ENCODE peak calls at places on chromosome 22, in nine cellular contexts. One of them, this sample, is unnamed.

GRCh38 chr22:41746563-41747400 is 47.5 kb downstream of the MEI1 start:
- DNase-seq in ELF-1: peak
- DNase-seq in dorsolateral prefrontal cortex: peak
- DNase-seq in psoas muscle: peak
- DNase-seq in stimulated activated naive CD8-positive, alpha-beta T cell treated with anti-CD3 and anti-CD28 coated beads, Interleukin-15, Interleukin-2, amounts not matched to agents 100 U/mL and 50 U/mL, for 24 hours: peak
- DNase-seq in stimulated activated CD8-positive, alpha-beta memory T cell treated with anti-CD3 and anti-CD28 coated beads, Interleukin-7, amount 100 ng/mL, for 1 hour: peak
- DNase-seq in Ammon's horn: peak
- DNase-seq in glomerular endothelial cell: peak
- DNase-seq in activated CD4-positive, alpha-beta T cell treated with anti-CD3 and anti-CD28 coated beads for 1 hour: peak
- DNase-seq in this sample: peak

GRCh38 chr22:21778705-21779363 is 43.2 kb upstream of the YPEL1 start:
- DNase-seq in stimulated activated naive CD8-positive, alpha-beta T cell treated with anti-CD3 and anti-CD28 coated beads, Interleukin-15, Interleukin-2, amounts not matched to agents 100 U/mL and 50 U/mL, for 24 hours: no peak
- DNase-seq in ELF-1: no peak
- DNase-seq in Ammon's horn: no peak
- DNase-seq in dorsolateral prefrontal cortex: no peak
- DNase-seq in stimulated activated CD8-positive, alpha-beta memory T cell treated with anti-CD3 and anti-CD28 coated beads, Interleukin-7, amount 100 ng/mL, for 1 hour: no peak
- DNase-seq in activated CD4-positive, alpha-beta T cell treated with anti-CD3 and anti-CD28 coated beads for 1 hour: no peak
- DNase-seq in glomerular endothelial cell: no peak
- DNase-seq in psoas muscle: no peak
- DNase-seq in this sample: no peak

GRCh38 chr22:36368359-36368983 is 19.3 kb downstream of the MYH9 start:
- DNase-seq in Ammon's horn: no peak
- DNase-seq in stimulated activated CD8-positive, alpha-beta memory T cell treated with anti-CD3 and anti-CD28 coated beads, Interleukin-7, amount 100 ng/mL, for 1 hour: no peak
- DNase-seq in glomerular endothelial cell: no peak
- DNase-seq in dorsolateral prefrontal cortex: no peak
- DNase-seq in psoas muscle: no peak
- DNase-seq in activated CD4-positive, alpha-beta T cell treated with anti-CD3 and anti-CD28 coated beads for 1 hour: no peak
- DNase-seq in stimulated activated naive CD8-positive, alpha-beta T cell treated with anti-CD3 and anti-CD28 coated beads, Interleukin-15, Interleukin-2, amounts not matched to agents 100 U/mL and 50 U/mL, for 24 hours: no peak
- DNase-seq in ELF-1: peak
- DNase-seq in this sample: no peak

GRCh38 chr22:21446827-21447690 is 20.1 kb upstream of the TMEM191C start:
- DNase-seq in Ammon's horn: no peak
- DNase-seq in activated CD4-positive, alpha-beta T cell treated with anti-CD3 and anti-CD28 coated beads for 1 hour: no peak
- DNase-seq in psoas muscle: no peak
- DNase-seq in glomerular endothelial cell: no peak
- DNase-seq in dorsolateral prefrontal cortex: no peak
- DNase-seq in stimulated activated CD8-positive, alpha-beta memory T cell treated with anti-CD3 and anti-CD28 coated beads, Interleukin-7, amount 100 ng/mL, for 1 hour: no peak
- DNase-seq in ELF-1: no peak
- DNase-seq in stimulated activated naive CD8-positive, alpha-beta T cell treated with anti-CD3 and anti-CD28 coated beads, Interleukin-15, Interleukin-2, amounts not matched to agents 100 U/mL and 50 U/mL, for 24 hours: no peak
- DNase-seq in this sample: peak

GRCh38 chr22:37282385-37282677 is at the start of gene CYTH4:
- DNase-seq in glomerular endothelial cell: no peak
- DNase-seq in stimulated activated naive CD8-positive, alpha-beta T cell treated with anti-CD3 and anti-CD28 coated beads, Interleukin-15, Interleukin-2, amounts not matched to agents 100 U/mL and 50 U/mL, for 24 hours: peak
- DNase-seq in psoas muscle: peak
- DNase-seq in ELF-1: no peak
- DNase-seq in stimulated activated CD8-positive, alpha-beta memory T cell treated with anti-CD3 and anti-CD28 coated beads, Interleukin-7, amount 100 ng/mL, for 1 hour: peak
- DNase-seq in Ammon's horn: peak
- DNase-seq in activated CD4-positive, alpha-beta T cell treated with anti-CD3 and anti-CD28 coated beads for 1 hour: peak
- DNase-seq in dorsolateral prefrontal cortex: no peak
- DNase-seq in this sample: peak

GRCh38 chr22:46584081-46584903 is 35.9 kb upstream of the GRAMD4 start:
- DNase-seq in stimulated activated naive CD8-positive, alpha-beta T cell treated with anti-CD3 and anti-CD28 coated beads, Interleukin-15, Interleukin-2, amounts not matched to agents 100 U/mL and 50 U/mL, for 24 hours: no peak
- DNase-seq in stimulated activated CD8-positive, alpha-beta memory T cell treated with anti-CD3 and anti-CD28 coated beads, Interleukin-7, amount 100 ng/mL, for 1 hour: no peak
- DNase-seq in Ammon's horn: no peak
- DNase-seq in activated CD4-positive, alpha-beta T cell treated with anti-CD3 and anti-CD28 coated beads for 1 hour: no peak
- DNase-seq in ELF-1: peak
- DNase-seq in glomerular endothelial cell: no peak
- DNase-seq in psoas muscle: peak
- DNase-seq in dorsolateral prefrontal cortex: no peak
- DNase-seq in this sample: peak

GRCh38 chr22:27024982-27025381 is 367.6 kb downstream of the MIAT start:
- DNase-seq in stimulated activated naive CD8-positive, alpha-beta T cell treated with anti-CD3 and anti-CD28 coated beads, Interleukin-15, Interleukin-2, amounts not matched to agents 100 U/mL and 50 U/mL, for 24 hours: no peak
- DNase-seq in dorsolateral prefrontal cortex: no peak
- DNase-seq in psoas muscle: no peak
- DNase-seq in Ammon's horn: no peak
- DNase-seq in activated CD4-positive, alpha-beta T cell treated with anti-CD3 and anti-CD28 coated beads for 1 hour: no peak
- DNase-seq in glomerular endothelial cell: no peak
- DNase-seq in stimulated activated CD8-positive, alpha-beta memory T cell treated with anti-CD3 and anti-CD28 coated beads, Interleukin-7, amount 100 ng/mL, for 1 hour: no peak
- DNase-seq in ELF-1: no peak
- DNase-seq in this sample: no peak

GRCh38 chr22:17788528-17789378 is 14.5 kb upstream of the BID start:
- DNase-seq in dorsolateral prefrontal cortex: no peak
- DNase-seq in ELF-1: no peak
- DNase-seq in stimulated activated CD8-positive, alpha-beta memory T cell treated with anti-CD3 and anti-CD28 coated beads, Interleukin-7, amount 100 ng/mL, for 1 hour: no peak
- DNase-seq in glomerular endothelial cell: no peak
- DNase-seq in activated CD4-positive, alpha-beta T cell treated with anti-CD3 and anti-CD28 coated beads for 1 hour: no peak
- DNase-seq in Ammon's horn: no peak
- DNase-seq in stimulated activated naive CD8-positive, alpha-beta T cell treated with anti-CD3 and anti-CD28 coated beads, Interleukin-15, Interleukin-2, amounts not matched to agents 100 U/mL and 50 U/mL, for 24 hours: no peak
- DNase-seq in psoas muscle: no peak
- DNase-seq in this sample: no peak

GRCh38 chr22:46484156-46484860 is 53.1 kb downstream of the CELSR1 start:
- DNase-seq in stimulated activated naive CD8-positive, alpha-beta T cell treated with anti-CD3 and anti-CD28 coated beads, Interleukin-15, Interleukin-2, amounts not matched to agents 100 U/mL and 50 U/mL, for 24 hours: no peak
- DNase-seq in ELF-1: no peak
- DNase-seq in glomerular endothelial cell: no peak
- DNase-seq in Ammon's horn: no peak
- DNase-seq in stimulated activated CD8-positive, alpha-beta memory T cell treated with anti-CD3 and anti-CD28 coated beads, Interleukin-7, amount 100 ng/mL, for 1 hour: no peak
- DNase-seq in activated CD4-positive, alpha-beta T cell treated with anti-CD3 and anti-CD28 coated beads for 1 hour: no peak
- DNase-seq in dorsolateral prefrontal cortex: no peak
- DNase-seq in psoas muscle: no peak
- DNase-seq in this sample: no peak

GRCh38 chr22:39773976-39774539 is 119.5 kb downstream of the ENTHD1 start:
- DNase-seq in stimulated activated naive CD8-positive, alpha-beta T cell treated with anti-CD3 and anti-CD28 coated beads, Interleukin-15, Interleukin-2, amounts not matched to agents 100 U/mL and 50 U/mL, for 24 hours: peak
- DNase-seq in ELF-1: no peak
- DNase-seq in stimulated activated CD8-positive, alpha-beta memory T cell treated with anti-CD3 and anti-CD28 coated beads, Interleukin-7, amount 100 ng/mL, for 1 hour: no peak
- DNase-seq in Ammon's horn: no peak
- DNase-seq in psoas muscle: no peak
- DNase-seq in activated CD4-positive, alpha-beta T cell treated with anti-CD3 and anti-CD28 coated beads for 1 hour: no peak
- DNase-seq in dorsolateral prefrontal cortex: no peak
- DNase-seq in glomerular endothelial cell: no peak
- DNase-seq in this sample: no peak

GRCh38 chr22:36872084-36872483 is 11.3 kb downstream of the NCF4 start:
- DNase-seq in Ammon's horn: no peak
- DNase-seq in stimulated activated CD8-positive, alpha-beta memory T cell treated with anti-CD3 and anti-CD28 coated beads, Interleukin-7, amount 100 ng/mL, for 1 hour: no peak
- DNase-seq in ELF-1: no peak
- DNase-seq in glomerular endothelial cell: no peak
- DNase-seq in psoas muscle: no peak
- DNase-seq in dorsolateral prefrontal cortex: no peak
- DNase-seq in activated CD4-positive, alpha-beta T cell treated with anti-CD3 and anti-CD28 coated beads for 1 hour: no peak
- DNase-seq in stimulated activated naive CD8-positive, alpha-beta T cell treated with anti-CD3 and anti-CD28 coated beads, Interleukin-15, Interleukin-2, amounts not matched to agents 100 U/mL and 50 U/mL, for 24 hours: no peak
- DNase-seq in this sample: no peak

GRCh38 chr22:43298062-43298801 is 44.9 kb downstream of the SCUBE1 start:
- DNase-seq in stimulated activated CD8-positive, alpha-beta memory T cell treated with anti-CD3 and anti-CD28 coated beads, Interleukin-7, amount 100 ng/mL, for 1 hour: no peak
- DNase-seq in stimulated activated naive CD8-positive, alpha-beta T cell treated with anti-CD3 and anti-CD28 coated beads, Interleukin-15, Interleukin-2, amounts not matched to agents 100 U/mL and 50 U/mL, for 24 hours: no peak
- DNase-seq in ELF-1: peak
- DNase-seq in Ammon's horn: no peak
- DNase-seq in activated CD4-positive, alpha-beta T cell treated with anti-CD3 and anti-CD28 coated beads for 1 hour: no peak
- DNase-seq in dorsolateral prefrontal cortex: no peak
- DNase-seq in psoas muscle: no peak
- DNase-seq in glomerular endothelial cell: no peak
- DNase-seq in this sample: peak

GRCh38 chr22:39173787-39174497 is 21.5 kb upstream of the CBX7 start:
- DNase-seq in activated CD4-positive, alpha-beta T cell treated with anti-CD3 and anti-CD28 coated beads for 1 hour: no peak
- DNase-seq in dorsolateral prefrontal cortex: no peak
- DNase-seq in glomerular endothelial cell: no peak
- DNase-seq in psoas muscle: no peak
- DNase-seq in stimulated activated CD8-positive, alpha-beta memory T cell treated with anti-CD3 and anti-CD28 coated beads, Interleukin-7, amount 100 ng/mL, for 1 hour: peak
- DNase-seq in stimulated activated naive CD8-positive, alpha-beta T cell treated with anti-CD3 and anti-CD28 coated beads, Interleukin-15, Interleukin-2, amounts not matched to agents 100 U/mL and 50 U/mL, for 24 hours: peak
- DNase-seq in Ammon's horn: no peak
- DNase-seq in ELF-1: no peak
- DNase-seq in this sample: no peak

GRCh38 chr22:37636186-37636948 is 3.1 kb upstream of the SH3BP1 start:
- DNase-seq in stimulated activated CD8-positive, alpha-beta memory T cell treated with anti-CD3 and anti-CD28 coated beads, Interleukin-7, amount 100 ng/mL, for 1 hour: no peak
- DNase-seq in activated CD4-positive, alpha-beta T cell treated with anti-CD3 and anti-CD28 coated beads for 1 hour: no peak
- DNase-seq in stimulated activated naive CD8-positive, alpha-beta T cell treated with anti-CD3 and anti-CD28 coated beads, Interleukin-15, Interleukin-2, amounts not matched to agents 100 U/mL and 50 U/mL, for 24 hours: peak
- DNase-seq in psoas muscle: no peak
- DNase-seq in Ammon's horn: no peak
- DNase-seq in ELF-1: peak
- DNase-seq in glomerular endothelial cell: no peak
- DNase-seq in dorsolateral prefrontal cortex: no peak
- DNase-seq in this sample: no peak

GRCh38 chr22:47335958-47336357 is 573.5 kb downstream of the TBC1D22A start:
- DNase-seq in Ammon's horn: no peak
- DNase-seq in dorsolateral prefrontal cortex: no peak
- DNase-seq in stimulated activated CD8-positive, alpha-beta memory T cell treated with anti-CD3 and anti-CD28 coated beads, Interleukin-7, amount 100 ng/mL, for 1 hour: no peak
- DNase-seq in activated CD4-positive, alpha-beta T cell treated with anti-CD3 and anti-CD28 coated beads for 1 hour: no peak
- DNase-seq in psoas muscle: no peak
- DNase-seq in ELF-1: no peak
- DNase-seq in glomerular endothelial cell: no peak
- DNase-seq in stimulated activated naive CD8-positive, alpha-beta T cell treated with anti-CD3 and anti-CD28 coated beads, Interleukin-15, Interleukin-2, amounts not matched to agents 100 U/mL and 50 U/mL, for 24 hours: no peak
- DNase-seq in this sample: no peak

GRCh38 chr22:21952586-21953571 is at the start of gene PPM1F:
- DNase-seq in psoas muscle: peak
- DNase-seq in ELF-1: peak
- DNase-seq in activated CD4-positive, alpha-beta T cell treated with anti-CD3 and anti-CD28 coated beads for 1 hour: peak
- DNase-seq in Ammon's horn: peak
- DNase-seq in dorsolateral prefrontal cortex: peak
- DNase-seq in stimulated activated CD8-positive, alpha-beta memory T cell treated with anti-CD3 and anti-CD28 coated beads, Interleukin-7, amount 100 ng/mL, for 1 hour: peak
- DNase-seq in stimulated activated naive CD8-positive, alpha-beta T cell treated with anti-CD3 and anti-CD28 coated beads, Interleukin-15, Interleukin-2, amounts not matched to agents 100 U/mL and 50 U/mL, for 24 hours: peak
- DNase-seq in glomerular endothelial cell: no peak
- DNase-seq in this sample: peak

GRCh38 chr22:49609207-49609876 is 218.3 kb downstream of the BRD1 start:
- DNase-seq in dorsolateral prefrontal cortex: no peak
- DNase-seq in psoas muscle: no peak
- DNase-seq in ELF-1: no peak
- DNase-seq in glomerular endothelial cell: no peak
- DNase-seq in Ammon's horn: no peak
- DNase-seq in stimulated activated CD8-positive, alpha-beta memory T cell treated with anti-CD3 and anti-CD28 coated beads, Interleukin-7, amount 100 ng/mL, for 1 hour: no peak
- DNase-seq in activated CD4-positive, alpha-beta T cell treated with anti-CD3 and anti-CD28 coated beads for 1 hour: no peak
- DNase-seq in stimulated activated naive CD8-positive, alpha-beta T cell treated with anti-CD3 and anti-CD28 coated beads, Interleukin-15, Interleukin-2, amounts not matched to agents 100 U/mL and 50 U/mL, for 24 hours: no peak
- DNase-seq in this sample: peak

GRCh38 chr22:36806824-36807223 is 10.0 kb downstream of the PVALB start:
- DNase-seq in psoas muscle: no peak
- DNase-seq in glomerular endothelial cell: no peak
- DNase-seq in Ammon's horn: peak
- DNase-seq in ELF-1: no peak
- DNase-seq in stimulated activated naive CD8-positive, alpha-beta T cell treated with anti-CD3 and anti-CD28 coated beads, Interleukin-15, Interleukin-2, amounts not matched to agents 100 U/mL and 50 U/mL, for 24 hours: no peak
- DNase-seq in stimulated activated CD8-positive, alpha-beta memory T cell treated with anti-CD3 and anti-CD28 coated beads, Interleukin-7, amount 100 ng/mL, for 1 hour: no peak
- DNase-seq in activated CD4-positive, alpha-beta T cell treated with anti-CD3 and anti-CD28 coated beads for 1 hour: no peak
- DNase-seq in dorsolateral prefrontal cortex: no peak
- DNase-seq in this sample: no peak

GRCh38 chr22:30321461-30321860 is 5.3 kb downstream of the TBC1D10A start:
- DNase-seq in Ammon's horn: no peak
- DNase-seq in dorsolateral prefrontal cortex: no peak
- DNase-seq in stimulated activated CD8-positive, alpha-beta memory T cell treated with anti-CD3 and anti-CD28 coated beads, Interleukin-7, amount 100 ng/mL, for 1 hour: no peak
- DNase-seq in activated CD4-positive, alpha-beta T cell treated with anti-CD3 and anti-CD28 coated beads for 1 hour: no peak
- DNase-seq in stimulated activated naive CD8-positive, alpha-beta T cell treated with anti-CD3 and anti-CD28 coated beads, Interleukin-15, Interleukin-2, amounts not matched to agents 100 U/mL and 50 U/mL, for 24 hours: no peak
- DNase-seq in ELF-1: no peak
- DNase-seq in psoas muscle: peak
- DNase-seq in glomerular endothelial cell: no peak
- DNase-seq in this sample: no peak

GRCh38 chr22:33381531-33382406 is 323.6 kb upstream of the SYN3 start:
- DNase-seq in ELF-1: no peak
- DNase-seq in dorsolateral prefrontal cortex: no peak
- DNase-seq in Ammon's horn: peak
- DNase-seq in stimulated activated naive CD8-positive, alpha-beta T cell treated with anti-CD3 and anti-CD28 coated beads, Interleukin-15, Interleukin-2, amounts not matched to agents 100 U/mL and 50 U/mL, for 24 hours: no peak
- DNase-seq in psoas muscle: no peak
- DNase-seq in stimulated activated CD8-positive, alpha-beta memory T cell treated with anti-CD3 and anti-CD28 coated beads, Interleukin-7, amount 100 ng/mL, for 1 hour: no peak
- DNase-seq in activated CD4-positive, alpha-beta T cell treated with anti-CD3 and anti-CD28 coated beads for 1 hour: no peak
- DNase-seq in glomerular endothelial cell: no peak
- DNase-seq in this sample: no peak

GRCh38 chr22:37757663-37758062 is 50.1 kb upstream of the GCAT start:
- DNase-seq in psoas muscle: no peak
- DNase-seq in glomerular endothelial cell: no peak
- DNase-seq in Ammon's horn: no peak
- DNase-seq in ELF-1: no peak
- DNase-seq in stimulated activated naive CD8-positive, alpha-beta T cell treated with anti-CD3 and anti-CD28 coated beads, Interleukin-15, Interleukin-2, amounts not matched to agents 100 U/mL and 50 U/mL, for 24 hours: no peak
- DNase-seq in dorsolateral prefrontal cortex: no peak
- DNase-seq in activated CD4-positive, alpha-beta T cell treated with anti-CD3 and anti-CD28 coated beads for 1 hour: no peak
- DNase-seq in stimulated activated CD8-positive, alpha-beta memory T cell treated with anti-CD3 and anti-CD28 coated beads, Interleukin-7, amount 100 ng/mL, for 1 hour: no peak
- DNase-seq in this sample: no peak

GRCh38 chr22:24816841-24817240 is 10.8 kb downstream of the SGSM1 start:
- DNase-seq in ELF-1: no peak
- DNase-seq in Ammon's horn: no peak
- DNase-seq in activated CD4-positive, alpha-beta T cell treated with anti-CD3 and anti-CD28 coated beads for 1 hour: no peak
- DNase-seq in dorsolateral prefrontal cortex: no peak
- DNase-seq in psoas muscle: no peak
- DNase-seq in stimulated activated naive CD8-positive, alpha-beta T cell treated with anti-CD3 and anti-CD28 coated beads, Interleukin-15, Interleukin-2, amounts not matched to agents 100 U/mL and 50 U/mL, for 24 hours: no peak
- DNase-seq in stimulated activated CD8-positive, alpha-beta memory T cell treated with anti-CD3 and anti-CD28 coated beads, Interleukin-7, amount 100 ng/mL, for 1 hour: no peak
- DNase-seq in glomerular endothelial cell: no peak
- DNase-seq in this sample: peak

GRCh38 chr22:24069721-24070120 is 58.6 kb downstream of the CABIN1 start:
- DNase-seq in stimulated activated CD8-positive, alpha-beta memory T cell treated with anti-CD3 and anti-CD28 coated beads, Interleukin-7, amount 100 ng/mL, for 1 hour: no peak
- DNase-seq in Ammon's horn: no peak
- DNase-seq in ELF-1: no peak
- DNase-seq in dorsolateral prefrontal cortex: no peak
- DNase-seq in stimulated activated naive CD8-positive, alpha-beta T cell treated with anti-CD3 and anti-CD28 coated beads, Interleukin-15, Interleukin-2, amounts not matched to agents 100 U/mL and 50 U/mL, for 24 hours: no peak
- DNase-seq in activated CD4-positive, alpha-beta T cell treated with anti-CD3 and anti-CD28 coated beads for 1 hour: no peak
- DNase-seq in glomerular endothelial cell: no peak
- DNase-seq in psoas muscle: no peak
- DNase-seq in this sample: no peak

GRCh38 chr22:24330636-24331035 is 60.0 kb downstream of the SPECC1L start:
- DNase-seq in Ammon's horn: no peak
- DNase-seq in psoas muscle: no peak
- DNase-seq in dorsolateral prefrontal cortex: no peak
- DNase-seq in stimulated activated CD8-positive, alpha-beta memory T cell treated with anti-CD3 and anti-CD28 coated beads, Interleukin-7, amount 100 ng/mL, for 1 hour: no peak
- DNase-seq in stimulated activated naive CD8-positive, alpha-beta T cell treated with anti-CD3 and anti-CD28 coated beads, Interleukin-15, Interleukin-2, amounts not matched to agents 100 U/mL and 50 U/mL, for 24 hours: no peak
- DNase-seq in ELF-1: no peak
- DNase-seq in activated CD4-positive, alpha-beta T cell treated with anti-CD3 and anti-CD28 coated beads for 1 hour: no peak
- DNase-seq in glomerular endothelial cell: no peak
- DNase-seq in this sample: no peak

GRCh38 chr22:44541671-44542319 is 43.8 kb upstream of the RTL6 start:
- DNase-seq in glomerular endothelial cell: no peak
- DNase-seq in ELF-1: no peak
- DNase-seq in Ammon's horn: no peak
- DNase-seq in activated CD4-positive, alpha-beta T cell treated with anti-CD3 and anti-CD28 coated beads for 1 hour: no peak
- DNase-seq in dorsolateral prefrontal cortex: no peak
- DNase-seq in psoas muscle: no peak
- DNase-seq in stimulated activated naive CD8-positive, alpha-beta T cell treated with anti-CD3 and anti-CD28 coated beads, Interleukin-15, Interleukin-2, amounts not matched to agents 100 U/mL and 50 U/mL, for 24 hours: no peak
- DNase-seq in stimulated activated CD8-positive, alpha-beta memory T cell treated with anti-CD3 and anti-CD28 coated beads, Interleukin-7, amount 100 ng/mL, for 1 hour: no peak
- DNase-seq in this sample: no peak

GRCh38 chr22:36773935-36774334 is 2.0 kb downstream of the IFT27 start:
- DNase-seq in ELF-1: no peak
- DNase-seq in dorsolateral prefrontal cortex: no peak
- DNase-seq in psoas muscle: no peak
- DNase-seq in stimulated activated CD8-positive, alpha-beta memory T cell treated with anti-CD3 and anti-CD28 coated beads, Interleukin-7, amount 100 ng/mL, for 1 hour: no peak
- DNase-seq in glomerular endothelial cell: no peak
- DNase-seq in activated CD4-positive, alpha-beta T cell treated with anti-CD3 and anti-CD28 coated beads for 1 hour: no peak
- DNase-seq in stimulated activated naive CD8-positive, alpha-beta T cell treated with anti-CD3 and anti-CD28 coated beads, Interleukin-15, Interleukin-2, amounts not matched to agents 100 U/mL and 50 U/mL, for 24 hours: no peak
- DNase-seq in Ammon's horn: peak
- DNase-seq in this sample: no peak

GRCh38 chr22:28237783-28238182 is 318.7 kb upstream of the PITPNB start:
- DNase-seq in psoas muscle: no peak
- DNase-seq in activated CD4-positive, alpha-beta T cell treated with anti-CD3 and anti-CD28 coated beads for 1 hour: no peak
- DNase-seq in stimulated activated naive CD8-positive, alpha-beta T cell treated with anti-CD3 and anti-CD28 coated beads, Interleukin-15, Interleukin-2, amounts not matched to agents 100 U/mL and 50 U/mL, for 24 hours: no peak
- DNase-seq in ELF-1: no peak
- DNase-seq in stimulated activated CD8-positive, alpha-beta memory T cell treated with anti-CD3 and anti-CD28 coated beads, Interleukin-7, amount 100 ng/mL, for 1 hour: no peak
- DNase-seq in Ammon's horn: no peak
- DNase-seq in dorsolateral prefrontal cortex: no peak
- DNase-seq in glomerular endothelial cell: no peak
- DNase-seq in this sample: no peak